ENCODE peak calls at places on chromosomes 16 and 17, in nine cellular contexts. One of them, this sample, is unnamed. For H3K36me3, the result is how much of the 10 kb centered on the place peaks cover.

GRCh38 chr17:38421871-38422819 is 6.1 kb upstream of the ARHGAP23 start:
- DNase-seq in uterus: no peak
- DNase-seq in ascending aorta: no peak
- DNase-seq in esophagus muscularis mucosa: no peak
- DNase-seq in astrocyte: no peak
- DNase-seq in upper lobe of left lung: no peak
- DNase-seq in fibroblast of lung: peak
- DNase-seq in aorta: no peak
- DNase-seq in lung: no peak
- DNase-seq in this sample: no peak

GRCh38 chr16:13378151-13378550 is 476.8 kb downstream of the SHISA9 start:
- DNase-seq in uterus: no peak
- DNase-seq in ascending aorta: no peak
- DNase-seq in esophagus muscularis mucosa: no peak
- DNase-seq in astrocyte: no peak
- DNase-seq in upper lobe of left lung: no peak
- DNase-seq in fibroblast of lung: no peak
- DNase-seq in aorta: no peak
- DNase-seq in lung: no peak
- DNase-seq in this sample: no peak

GRCh38 chr17:975321-975982 is 4.1 kb downstream of the NXN start:
- DNase-seq in uterus: no peak
- DNase-seq in ascending aorta: no peak
- DNase-seq in esophagus muscularis mucosa: no peak
- DNase-seq in astrocyte: no peak
- DNase-seq in upper lobe of left lung: no peak
- DNase-seq in fibroblast of lung: no peak
- DNase-seq in aorta: peak
- DNase-seq in lung: no peak
- DNase-seq in this sample: no peak

GRCh38 chr16:79003026-79003617 is 597.4 kb downstream of the MAF start:
- DNase-seq in uterus: no peak
- DNase-seq in ascending aorta: no peak
- DNase-seq in esophagus muscularis mucosa: no peak
- DNase-seq in astrocyte: no peak
- DNase-seq in upper lobe of left lung: no peak
- DNase-seq in fibroblast of lung: no peak
- DNase-seq in aorta: no peak
- DNase-seq in lung: no peak
- DNase-seq in this sample: no peak

GRCh38 chr16:48620445-48620844 is 10.5 kb upstream of the N4BP1 start:
- DNase-seq in uterus: no peak
- DNase-seq in ascending aorta: no peak
- DNase-seq in esophagus muscularis mucosa: no peak
- DNase-seq in astrocyte: no peak
- DNase-seq in upper lobe of left lung: peak
- DNase-seq in fibroblast of lung: no peak
- DNase-seq in aorta: no peak
- DNase-seq in lung: no peak
- DNase-seq in this sample: no peak

GRCh38 chr17:44996304-44996703 is 28.2 kb upstream of the C1QL1 start:
- DNase-seq in uterus: no peak
- DNase-seq in ascending aorta: no peak
- DNase-seq in esophagus muscularis mucosa: no peak
- DNase-seq in astrocyte: no peak
- DNase-seq in upper lobe of left lung: no peak
- DNase-seq in fibroblast of lung: no peak
- DNase-seq in aorta: no peak
- DNase-seq in lung: no peak
- DNase-seq in this sample: no peak

GRCh38 chr17:78716814-78717393 is 65.2 kb downstream of the CYTH1 start:
- DNase-seq in uterus: peak
- DNase-seq in ascending aorta: no peak
- DNase-seq in esophagus muscularis mucosa: no peak
- DNase-seq in astrocyte: no peak
- DNase-seq in upper lobe of left lung: peak
- DNase-seq in fibroblast of lung: peak
- DNase-seq in aorta: peak
- DNase-seq in lung: peak
- DNase-seq in this sample: no peak

GRCh38 chr17:30207655-30208054 is 27.8 kb downstream of the SLC6A4 start:
- DNase-seq in uterus: no peak
- DNase-seq in ascending aorta: no peak
- DNase-seq in esophagus muscularis mucosa: peak
- DNase-seq in astrocyte: no peak
- DNase-seq in upper lobe of left lung: no peak
- DNase-seq in fibroblast of lung: no peak
- DNase-seq in aorta: no peak
- DNase-seq in lung: no peak
- DNase-seq in this sample: no peak

GRCh38 chr17:1577186-1577585 is 14.6 kb upstream of the PITPNA start:
- DNase-seq in uterus: peak
- DNase-seq in ascending aorta: peak
- DNase-seq in esophagus muscularis mucosa: peak
- DNase-seq in astrocyte: peak
- DNase-seq in upper lobe of left lung: peak
- DNase-seq in fibroblast of lung: peak
- DNase-seq in aorta: peak
- DNase-seq in lung: peak
- DNase-seq in this sample: no peak

GRCh38 chr17:17628388-17629008 is 37.0 kb upstream of the PEMT start:
- DNase-seq in uterus: no peak
- DNase-seq in ascending aorta: no peak
- DNase-seq in esophagus muscularis mucosa: no peak
- DNase-seq in astrocyte: no peak
- DNase-seq in upper lobe of left lung: no peak
- DNase-seq in fibroblast of lung: no peak
- DNase-seq in aorta: no peak
- DNase-seq in lung: no peak
- DNase-seq in this sample: no peak

GRCh38 chr17:78583091-78583490 is 5.9 kb upstream of the DNAH17 start:
- DNase-seq in uterus: no peak
- DNase-seq in ascending aorta: no peak
- DNase-seq in esophagus muscularis mucosa: no peak
- DNase-seq in astrocyte: no peak
- DNase-seq in upper lobe of left lung: no peak
- DNase-seq in fibroblast of lung: no peak
- DNase-seq in aorta: no peak
- DNase-seq in lung: no peak
- DNase-seq in this sample: no peak

GRCh38 chr16:29876186-29876577 is 13.2 kb upstream of the CDIPT start:
- DNase-seq in uterus: no peak
- DNase-seq in ascending aorta: no peak
- DNase-seq in esophagus muscularis mucosa: no peak
- DNase-seq in astrocyte: no peak
- DNase-seq in upper lobe of left lung: no peak
- DNase-seq in fibroblast of lung: no peak
- DNase-seq in aorta: no peak
- DNase-seq in lung: no peak
- DNase-seq in this sample: no peak

GRCh38 chr16:69563605-69564580 is 1.9 kb upstream of the NFAT5 start:
- DNase-seq in uterus: no peak
- DNase-seq in ascending aorta: no peak
- DNase-seq in esophagus muscularis mucosa: no peak
- DNase-seq in astrocyte: peak
- DNase-seq in upper lobe of left lung: no peak
- DNase-seq in fibroblast of lung: peak
- DNase-seq in aorta: no peak
- DNase-seq in lung: no peak
- DNase-seq in this sample: no peak

GRCh38 chr17:74542166-74542565 is 3.7 kb downstream of the CD300C start:
- DNase-seq in uterus: no peak
- DNase-seq in ascending aorta: no peak
- DNase-seq in esophagus muscularis mucosa: no peak
- DNase-seq in astrocyte: no peak
- DNase-seq in upper lobe of left lung: no peak
- DNase-seq in fibroblast of lung: no peak
- DNase-seq in aorta: peak
- DNase-seq in lung: no peak
- DNase-seq in this sample: no peak

GRCh38 chr17:2850991-2851390 is 54.8 kb downstream of the RAP1GAP2 start:
- DNase-seq in uterus: no peak
- DNase-seq in ascending aorta: no peak
- DNase-seq in esophagus muscularis mucosa: no peak
- DNase-seq in astrocyte: no peak
- DNase-seq in upper lobe of left lung: no peak
- DNase-seq in fibroblast of lung: no peak
- DNase-seq in aorta: no peak
- DNase-seq in lung: no peak
- DNase-seq in this sample: no peak

GRCh38 chr17:59074494-59074893 is 32.2 kb downstream of the TRIM37 start:
- DNase-seq in uterus: no peak
- DNase-seq in ascending aorta: no peak
- DNase-seq in esophagus muscularis mucosa: no peak
- DNase-seq in astrocyte: peak
- DNase-seq in upper lobe of left lung: no peak
- DNase-seq in fibroblast of lung: peak
- DNase-seq in aorta: no peak
- DNase-seq in lung: no peak
- DNase-seq in this sample: no peak

GRCh38 chr17:78227455-78227916 is 3.9 kb upstream of the TMEM235 start:
- DNase-seq in uterus: no peak
- DNase-seq in ascending aorta: no peak
- DNase-seq in esophagus muscularis mucosa: no peak
- DNase-seq in astrocyte: peak
- DNase-seq in upper lobe of left lung: no peak
- DNase-seq in fibroblast of lung: no peak
- DNase-seq in aorta: no peak
- DNase-seq in lung: no peak
- DNase-seq in this sample: no peak

GRCh38 chr16:82567203-82567602 is 59.6 kb upstream of the CDH13 start:
- DNase-seq in uterus: no peak
- DNase-seq in ascending aorta: no peak
- DNase-seq in esophagus muscularis mucosa: no peak
- DNase-seq in astrocyte: no peak
- DNase-seq in upper lobe of left lung: no peak
- DNase-seq in fibroblast of lung: no peak
- DNase-seq in aorta: no peak
- DNase-seq in lung: no peak
- DNase-seq in this sample: no peak

GRCh38 chr17:59561042-59561441 is 4.4 kb upstream of the DHX40 start:
- DNase-seq in uterus: no peak
- DNase-seq in ascending aorta: no peak
- DNase-seq in esophagus muscularis mucosa: no peak
- DNase-seq in astrocyte: no peak
- DNase-seq in upper lobe of left lung: no peak
- DNase-seq in fibroblast of lung: peak
- DNase-seq in aorta: no peak
- DNase-seq in lung: no peak
- DNase-seq in this sample: no peak

GRCh38 chr17:69997332-69997731 is 77.7 kb upstream of the KCNJ16 start:
- DNase-seq in uterus: no peak
- DNase-seq in ascending aorta: no peak
- DNase-seq in esophagus muscularis mucosa: no peak
- DNase-seq in astrocyte: no peak
- DNase-seq in upper lobe of left lung: no peak
- DNase-seq in fibroblast of lung: no peak
- DNase-seq in aorta: no peak
- DNase-seq in lung: no peak
- DNase-seq in this sample: no peak

GRCh38 chr17:75749545-75750389 is 15.2 kb downstream of the GALK1 start:
- DNase-seq in uterus: peak
- DNase-seq in ascending aorta: peak
- DNase-seq in esophagus muscularis mucosa: peak
- DNase-seq in astrocyte: no peak
- DNase-seq in upper lobe of left lung: peak
- DNase-seq in fibroblast of lung: peak
- DNase-seq in aorta: peak
- DNase-seq in lung: peak
- DNase-seq in this sample: no peak
- H3K4me3 ChIP-seq in uterus: no peak
- H3K4me3 ChIP-seq in ascending aorta: no peak
- H3K4me3 ChIP-seq in esophagus muscularis mucosa: peak
- H3K4me3 ChIP-seq in astrocyte: no peak
- H3K4me3 ChIP-seq in upper lobe of left lung: no peak
- H3K4me3 ChIP-seq in fibroblast of lung: no peak
- H3K4me3 ChIP-seq in aorta: no peak
- H3K4me3 ChIP-seq in lung: no peak
- H3K4me3 ChIP-seq in this sample: no peak

GRCh38 chr16:19710191-19710908 is 7.7 kb downstream of the KNOP1 start:
- DNase-seq in uterus: no peak
- DNase-seq in ascending aorta: no peak
- DNase-seq in esophagus muscularis mucosa: no peak
- DNase-seq in astrocyte: no peak
- DNase-seq in upper lobe of left lung: no peak
- DNase-seq in fibroblast of lung: no peak
- DNase-seq in aorta: no peak
- DNase-seq in lung: no peak
- DNase-seq in this sample: no peak
- H3K36me3 ChIP-seq in uterus: under half
- H3K36me3 ChIP-seq in ascending aorta: under half
- H3K36me3 ChIP-seq in esophagus muscularis mucosa: half or more
- H3K36me3 ChIP-seq in astrocyte: under half
- H3K36me3 ChIP-seq in upper lobe of left lung: half or more
- H3K36me3 ChIP-seq in fibroblast of lung: under half
- H3K36me3 ChIP-seq in aorta: under half
- H3K36me3 ChIP-seq in lung: under half
- H3K36me3 ChIP-seq in this sample: under half

DNA sequence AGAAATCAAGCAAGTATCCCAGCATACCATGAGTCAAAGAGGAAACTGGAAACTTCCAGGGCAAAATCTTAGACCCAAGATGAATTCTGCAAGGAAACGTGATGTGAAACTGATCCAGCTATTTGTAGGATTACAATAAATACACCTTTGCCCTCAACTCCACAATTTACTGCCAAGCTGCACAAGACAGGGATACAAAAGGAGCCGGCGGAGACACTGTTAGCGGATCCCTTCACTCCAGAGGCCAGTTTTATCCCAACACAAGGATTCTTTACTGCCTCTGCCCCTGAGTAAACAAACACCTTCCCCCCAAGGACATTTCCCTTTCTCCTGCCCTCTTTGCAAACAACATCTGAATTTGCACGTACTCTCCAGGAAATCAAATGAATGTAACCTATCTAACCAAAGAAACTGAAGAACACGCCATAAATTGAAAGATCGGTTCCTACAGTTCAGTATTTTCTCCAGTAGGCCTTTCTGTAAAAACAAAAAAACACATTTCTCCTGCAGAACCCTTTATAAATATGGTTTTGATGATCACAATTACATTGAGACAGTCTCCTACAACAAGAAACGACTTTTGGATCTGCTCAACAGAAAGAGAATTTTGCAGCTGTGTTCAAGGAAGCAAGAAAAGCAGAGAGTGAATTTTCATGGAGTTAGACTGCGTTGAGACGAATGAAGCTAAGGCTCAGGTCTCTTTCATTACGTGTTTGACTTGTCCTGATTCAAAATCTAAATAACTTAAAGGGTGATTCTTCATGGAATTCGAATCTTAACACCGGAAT is 1.4 kb upstream of the CBX2 start:
- DNase-seq in uterus: no peak
- DNase-seq in ascending aorta: no peak
- DNase-seq in esophagus muscularis mucosa: no peak
- DNase-seq in astrocyte: no peak
- DNase-seq in upper lobe of left lung: no peak
- DNase-seq in fibroblast of lung: no peak
- DNase-seq in aorta: no peak
- DNase-seq in lung: no peak
- DNase-seq in this sample: no peak
- H3K4me3 ChIP-seq in uterus: no peak
- H3K4me3 ChIP-seq in ascending aorta: no peak
- H3K4me3 ChIP-seq in esophagus muscularis mucosa: peak
- H3K4me3 ChIP-seq in astrocyte: no peak
- H3K4me3 ChIP-seq in upper lobe of left lung: peak
- H3K4me3 ChIP-seq in fibroblast of lung: no peak
- H3K4me3 ChIP-seq in aorta: no peak
- H3K4me3 ChIP-seq in lung: no peak
- H3K4me3 ChIP-seq in this sample: no peak

GRCh38 chr16:20818929-20819585 is 12.7 kb downstream of the REXO5 start:
- DNase-seq in uterus: no peak
- DNase-seq in ascending aorta: no peak
- DNase-seq in esophagus muscularis mucosa: no peak
- DNase-seq in astrocyte: no peak
- DNase-seq in upper lobe of left lung: no peak
- DNase-seq in fibroblast of lung: no peak
- DNase-seq in aorta: no peak
- DNase-seq in lung: no peak
- DNase-seq in this sample: no peak
- H3K36me3 ChIP-seq in uterus: under half
- H3K36me3 ChIP-seq in ascending aorta: under half
- H3K36me3 ChIP-seq in esophagus muscularis mucosa: under half
- H3K36me3 ChIP-seq in astrocyte: under half
- H3K36me3 ChIP-seq in upper lobe of left lung: under half
- H3K36me3 ChIP-seq in fibroblast of lung: under half
- H3K36me3 ChIP-seq in aorta: under half
- H3K36me3 ChIP-seq in lung: under half
- H3K36me3 ChIP-seq in this sample: under half